ENCODE peak calls at places on chromosomes 1 and 21, in seven cellular contexts. N is transverse colon, R is mesendoderm, C is tibial artery, V is lung, H is left lung, Q is dorsolateral prefrontal cortex. W is an unnamed sample.

GRCh38 chr1:247243738-247244137 is 12.1 kb upstream of the VN1R5 start:
- DNase-seq in N (no peak), R (no peak), C (no peak), V (no peak), H (no peak), Q (no peak), W (no peak)

GRCh38 chr1:161801955-161802354 is 35.8 kb downstream of the ATF6 start:
- DNase-seq in N (no peak), R (peak), C (no peak), V (no peak), H (no peak), Q (no peak), W (no peak)

GRCh38 chr1:3434406-3435110 is 19.9 kb upstream of the ARHGEF16 start:
- DNase-seq in N (no peak), R (no peak), C (no peak), V (no peak), H (peak), Q (no peak), W (no peak)

GRCh38 chr1:25427696-25428095 is 3.0 kb upstream of the MACO1 start:
- DNase-seq in N (no peak), R (no peak), C (no peak), V (no peak), H (no peak), Q (no peak), W (no peak)

GRCh38 chr1:2981388-2981787 is 39.9 kb upstream of the ACTRT2 start:
- DNase-seq in N (no peak), R (peak), C (peak), V (no peak), H (no peak), Q (no peak), W (no peak)

GRCh38 chr1:11761988-11762406 is at the start of gene C1orf167:
- DNase-seq in N (no peak), R (peak), C (no peak), V (no peak), H (peak), Q (no peak), W (no peak)

GRCh38 chr21:37582613-37583012 is 216.0 kb downstream of the DYRK1A start:
- DNase-seq in N (no peak), R (peak), C (no peak), V (no peak), H (no peak), Q (no peak), W (no peak)

GRCh38 chr1:93546162-93546863 is 98.4 kb downstream of the FNBP1L start:
- DNase-seq in N (no peak), R (no peak), C (no peak), V (no peak), H (no peak), Q (no peak), W (no peak)

GRCh38 chr1:86852737-86853408 is 61.1 kb downstream of the SELENOF start:
- DNase-seq in N (no peak), R (no peak), C (no peak), V (no peak), H (no peak), Q (no peak), W (no peak)

GRCh38 chr21:26055010-26055409 is 115.6 kb downstream of the APP start:
- DNase-seq in N (no peak), R (no peak), C (no peak), V (no peak), H (no peak), Q (no peak), W (no peak)

GRCh38 chr1:101235696-101236545 is 898 bp upstream of the S1PR1 start:
- DNase-seq in N (no peak), R (peak), C (peak), V (peak), H (peak), Q (peak), W (peak)

GRCh38 chr1:156931553-156931952 is 11.1 kb downstream of the LRRC71 start:
- DNase-seq in N (no peak), R (no peak), C (no peak), V (no peak), H (no peak), Q (no peak), W (no peak)

GRCh38 chr1:98322966-98323365 is 338.6 kb upstream of the SNX7 start:
- DNase-seq in N (no peak), R (no peak), C (no peak), V (no peak), H (no peak), Q (no peak), W (no peak)

GRCh38 chr1:46533179-46533864 is 18.1 kb downstream of the KNCN start:
- DNase-seq in N (peak), R (no peak), C (peak), V (no peak), H (peak), Q (peak), W (no peak)
- H3K4me3 ChIP-seq in N (peak), R (no peak), C (peak), V (no peak), H (peak), Q (peak), W (peak)

DNA sequence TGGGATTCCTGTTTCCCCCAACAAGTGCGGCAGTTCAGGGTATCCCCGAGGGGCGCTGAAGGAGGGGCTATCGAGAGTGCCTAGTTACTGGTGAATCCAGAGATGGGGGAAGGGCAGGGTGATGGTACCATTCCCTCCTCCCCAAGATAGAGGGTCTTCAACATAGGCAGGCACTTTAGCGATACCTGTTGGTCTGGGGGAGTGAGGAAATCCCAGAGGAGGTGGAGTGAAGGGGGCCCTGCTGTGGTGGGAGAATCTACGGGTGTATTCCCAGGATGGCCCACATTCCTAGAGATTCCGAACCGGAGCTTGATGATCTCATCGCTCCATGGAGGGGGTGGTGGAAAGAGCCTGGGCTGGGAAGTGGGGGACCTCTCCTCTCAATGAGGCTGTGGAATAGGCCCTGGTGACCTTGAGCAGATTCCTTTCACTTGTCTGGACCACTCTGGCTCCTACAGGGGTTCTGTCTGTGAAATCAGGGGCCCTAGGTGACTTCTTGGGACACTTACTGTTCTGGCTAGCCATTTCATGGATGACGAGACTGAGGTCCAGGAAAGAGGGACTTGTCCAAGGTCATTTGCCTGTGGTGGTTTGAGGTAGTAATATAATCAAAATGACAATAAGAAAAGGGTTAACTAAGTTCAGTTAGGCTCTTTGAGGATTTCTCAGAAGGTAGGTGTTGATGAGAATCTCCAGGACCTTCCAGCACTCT is 52.7 kb upstream of the SYNC start:
- DNase-seq in N (no peak), R (peak), C (no peak), V (no peak), H (no peak), Q (no peak), W (no peak)
- H3K4me3 ChIP-seq in N (peak), R (peak), C (peak), V (no peak), H (peak), Q (peak), W (peak)

DNA sequence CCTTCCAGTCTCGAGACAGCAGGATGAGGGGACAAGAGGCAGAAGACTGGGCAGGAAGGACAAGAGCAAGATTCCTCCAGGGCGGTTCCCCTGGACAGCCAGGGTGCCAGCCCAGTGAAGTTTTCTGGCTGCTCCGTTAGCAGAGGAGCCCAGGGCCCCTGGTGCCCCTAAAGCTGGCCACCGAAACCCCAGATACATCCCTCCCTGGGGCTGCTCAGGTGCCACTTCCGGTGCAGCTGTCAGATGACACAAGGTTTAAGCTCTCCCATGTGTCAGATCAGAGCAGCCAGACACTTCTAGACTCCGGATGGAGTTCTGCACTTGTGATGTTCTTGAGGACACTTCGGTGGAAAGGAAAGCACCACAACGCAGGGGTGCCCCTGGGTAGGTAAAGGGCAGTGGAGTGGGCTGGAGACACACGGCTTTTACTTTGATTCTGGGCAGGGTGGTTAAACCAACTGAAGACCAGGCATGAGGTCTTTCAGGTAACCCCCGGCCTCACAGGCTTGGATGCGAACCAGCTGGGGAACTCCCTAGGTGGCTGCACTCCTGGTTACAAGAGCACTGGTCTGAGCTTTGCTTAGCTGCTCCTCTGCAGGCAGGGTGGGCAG is 85.7 kb downstream of the ITPKB start:
- DNase-seq in N (peak), R (no peak), C (no peak), V (no peak), H (no peak), Q (no peak), W (no peak)
- H3K4me3 ChIP-seq in N (no peak), R (no peak), C (no peak), V (no peak), H (no peak), Q (no peak), W (no peak)

GRCh38 chr1:1778827-1779675 is 781 bp upstream of the NADK start:
- DNase-seq in N (peak), R (peak), C (peak), V (peak), H (peak), Q (peak), W (peak)

GRCh38 chr1:1780598-1781525 is 2.6 kb upstream of the NADK start:
- DNase-seq in N (no peak), R (no peak), C (no peak), V (no peak), H (no peak), Q (no peak), W (no peak)

GRCh38 chr1:1781526-1781903 is 3.2 kb upstream of the NADK start:
- DNase-seq in N (peak), R (peak), C (no peak), V (no peak), H (no peak), Q (no peak), W (no peak)

GRCh38 chr1:1777950-1778826 is at the start of gene NADK:
- DNase-seq in N (peak), R (peak), C (peak), V (no peak), H (peak), Q (peak), W (peak)

DNA sequence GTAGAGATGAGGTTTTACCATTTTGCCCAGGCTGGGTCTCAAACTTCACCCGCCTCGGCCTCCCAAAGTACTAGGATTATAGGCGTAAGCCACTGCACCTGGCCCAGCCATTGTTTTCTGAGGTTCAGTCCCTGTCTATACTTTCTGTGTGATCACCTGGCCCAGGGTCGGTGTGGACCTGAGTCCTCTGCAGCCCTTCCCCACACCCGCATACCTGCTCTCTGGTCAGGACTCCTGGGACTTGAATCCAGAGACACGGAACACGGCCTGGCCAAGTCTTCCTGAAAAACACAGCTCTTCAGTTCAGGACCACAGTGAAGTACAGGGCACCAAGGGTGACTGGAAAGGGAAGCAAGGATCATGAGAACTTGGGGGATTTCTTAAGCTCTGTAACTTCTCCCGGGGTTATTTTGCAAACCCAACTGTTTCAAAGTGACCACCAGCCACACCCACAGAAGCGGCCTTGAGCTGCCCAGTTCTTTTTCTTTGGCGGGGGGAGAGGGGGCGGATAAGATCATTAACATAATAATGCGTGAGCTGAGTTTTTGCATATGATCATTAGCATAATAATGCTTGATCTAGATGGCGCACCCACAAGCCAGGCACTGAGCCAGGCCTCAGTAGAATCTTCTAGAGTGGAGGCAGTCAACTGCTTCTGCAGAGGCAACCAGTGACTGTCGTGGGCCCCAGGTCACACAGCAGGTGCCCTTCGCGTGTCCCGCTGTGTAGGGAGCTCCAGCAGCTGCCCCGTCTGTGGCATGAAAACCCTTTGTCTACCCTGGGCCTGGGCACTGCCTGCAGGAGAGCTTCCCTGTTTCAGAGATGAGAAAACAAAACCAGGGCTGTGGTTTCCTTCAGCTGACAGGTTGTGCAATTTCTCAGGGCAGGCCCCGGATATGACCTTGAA is 1.7 kb upstream of the NADK start:
- DNase-seq in N (peak), R (peak), C (peak), V (peak), H (peak), Q (no peak), W (peak)
- H3K4me3 ChIP-seq in N (peak), R (no peak), C (no peak), V (no peak), H (peak), Q (peak), W (no peak)

GRCh38 chr1:110554871-110555801 is 36.2 kb upstream of the KCNA10 start:
- DNase-seq in N (peak), R (peak), C (peak), V (peak), H (peak), Q (peak), W (no peak)
- H3K4me3 ChIP-seq in N (peak), R (no peak), C (peak), V (no peak), H (peak), Q (peak), W (peak)

DNA sequence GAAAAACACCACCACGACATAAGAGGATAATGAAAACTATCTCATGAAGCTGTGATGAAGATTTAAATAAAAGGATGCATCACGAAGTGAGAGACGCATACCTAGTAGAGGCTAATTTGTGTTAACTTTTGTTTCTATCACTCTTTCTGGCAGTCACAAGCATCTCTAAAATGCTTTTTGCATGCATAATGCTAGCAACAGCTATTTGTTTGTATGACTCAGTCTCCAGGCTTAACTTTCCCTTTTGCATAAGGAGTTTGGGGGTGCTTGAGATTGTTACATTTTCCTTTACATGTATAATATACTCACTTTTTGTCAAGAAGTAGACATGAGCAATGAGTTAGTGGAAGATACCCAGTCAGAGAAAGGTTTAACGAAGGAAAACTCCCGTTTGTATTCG is 385.4 kb downstream of the DISC1 start:
- DNase-seq in N (no peak), R (peak), C (no peak), V (no peak), H (no peak), Q (no peak), W (no peak)
- H3K4me3 ChIP-seq in N (no peak), R (no peak), C (no peak), V (no peak), H (no peak), Q (no peak), W (no peak)

GRCh38 chr1:43284711-43285110 is 670 bp downstream of the C1orf210 start:
- DNase-seq in N (no peak), R (no peak), C (no peak), V (no peak), H (peak), Q (no peak), W (no peak)
- H3K4me3 ChIP-seq in N (peak), R (no peak), C (no peak), V (no peak), H (peak), Q (no peak), W (no peak)

GRCh38 chr21:38984568-38984967 is 178.8 kb downstream of the ETS2 start:
- DNase-seq in N (no peak), R (no peak), C (no peak), V (no peak), H (no peak), Q (no peak), W (no peak)
- H3K4me3 ChIP-seq in N (no peak), R (no peak), C (no peak), V (no peak), H (no peak), Q (no peak), W (no peak)

GRCh38 chr1:1613509-1614082 is 1.7 kb upstream of the MIB2 start:
- DNase-seq in N (no peak), R (no peak), C (no peak), V (no peak), H (peak), Q (no peak), W (no peak)
- H3K4me3 ChIP-seq in N (no peak), R (no peak), C (no peak), V (no peak), H (peak), Q (peak), W (peak)